ENCODE peak calls at places on chromosomes 7 and 10, in nine cellular contexts. X, L, M, I, A, J, C, E and K are unnamed samples.

GRCh38 chr10:89621438-89621837 is 23.6 kb downstream of the PANK1 start:
- DNase-seq in X (no peak), L (no peak), M (no peak), I (no peak), A (no peak), J (no peak), C (no peak), E (no peak), K (no peak)

GRCh38 chr7:137539111-137539715 is 195.7 kb upstream of the PTN start:
- DNase-seq in X (peak), L (peak), M (no peak), I (peak), A (no peak), J (no peak), C (no peak), E (no peak), K (peak)

GRCh38 chr10:125083576-125083920 is 76.8 kb downstream of the CTBP2 start:
- DNase-seq in X (peak), L (peak), M (no peak), I (no peak), A (peak), J (no peak), C (no peak), E (no peak), K (peak)

GRCh38 chr7:130063036-130063435 is 7.3 kb upstream of the KLHDC10 start:
- DNase-seq in X (peak), L (peak), M (peak), I (peak), A (no peak), J (peak), C (peak), E (no peak), K (no peak)

GRCh38 chr10:31927597-31928530 is 767 bp downstream of the ARHGAP12 start:
- DNase-seq in X (peak), L (peak), M (peak), I (peak), A (peak), J (peak), C (peak), E (peak), K (peak)

GRCh38 chr7:140564643-140565042 is 76.0 kb downstream of the DENND2A start:
- DNase-seq in X (no peak), L (peak), M (no peak), I (peak), A (no peak), J (no peak), C (no peak), E (no peak), K (no peak)

GRCh38 chr10:70477661-70478162 is 855 bp upstream of the PALD1 start:
- DNase-seq in X (no peak), L (peak), M (peak), I (peak), A (no peak), J (peak), C (peak), E (no peak), K (no peak)

GRCh38 chr7:112290065-112290464 is 83.6 kb downstream of the ZNF277 start:
- DNase-seq in X (peak), L (no peak), M (no peak), I (peak), A (no peak), J (no peak), C (no peak), E (no peak), K (peak)

GRCh38 chr7:149239345-149240143 is at the start of gene ZNF212:
- DNase-seq in X (peak), L (peak), M (peak), I (peak), A (peak), J (peak), C (peak), E (peak), K (peak)

GRCh38 chr10:20890009-20890408 is 7.1 kb downstream of the NEBL start:
- DNase-seq in X (no peak), L (no peak), M (no peak), I (no peak), A (no peak), J (no peak), C (no peak), E (no peak), K (no peak)